ENCODE peak calls at places on chromosomes 5 and 9, in seven cellular contexts. One of them, this sample, is unnamed.

GRCh38 chr9:100011062-100011681 is 87.6 kb downstream of the ERP44 start:
- DNase-seq in choroid plexus epithelial cell: peak; percentile 85
- DNase-seq in neural progenitor cell: peak; percentile 62
- DNase-seq in stomach: no peak
- DNase-seq in heart left ventricle: no peak
- DNase-seq in upper lobe of right lung: no peak
- DNase-seq in AG09309: peak; percentile 8
- DNase-seq in this sample: no peak

GRCh38 chr5:72233835-72234234 is 86.2 kb downstream of the MRPS27 start:
- DNase-seq in neural progenitor cell: no peak
- DNase-seq in heart left ventricle: no peak
- DNase-seq in choroid plexus epithelial cell: no peak
- DNase-seq in AG09309: no peak
- DNase-seq in stomach: no peak
- DNase-seq in upper lobe of right lung: no peak
- DNase-seq in this sample: no peak

GRCh38 chr5:177537389-177538361 is 16.7 kb downstream of the FAM193B start:
- DNase-seq in neural progenitor cell: no peak
- DNase-seq in upper lobe of right lung: no peak
- DNase-seq in stomach: no peak
- DNase-seq in heart left ventricle: no peak
- DNase-seq in AG09309: peak; percentile 83
- DNase-seq in choroid plexus epithelial cell: peak; percentile 78
- DNase-seq in this sample: peak; percentile 89

GRCh38 chr9:99919930-99920329 is 13.5 kb downstream of the STX17 start:
- DNase-seq in AG09309: no peak
- DNase-seq in heart left ventricle: no peak
- DNase-seq in upper lobe of right lung: no peak
- DNase-seq in neural progenitor cell: no peak
- DNase-seq in stomach: no peak
- DNase-seq in choroid plexus epithelial cell: no peak
- DNase-seq in this sample: no peak

GRCh38 chr9:97830884-97831829 is 21.9 kb upstream of the FOXE1 start:
- DNase-seq in AG09309: no peak
- DNase-seq in choroid plexus epithelial cell: no peak
- DNase-seq in upper lobe of right lung: no peak
- DNase-seq in heart left ventricle: no peak
- DNase-seq in neural progenitor cell: no peak
- DNase-seq in stomach: no peak
- DNase-seq in this sample: no peak

GRCh38 chr9:89454498-89455355 is 43.2 kb downstream of the SEMA4D start:
- DNase-seq in AG09309: no peak
- DNase-seq in upper lobe of right lung: no peak
- DNase-seq in choroid plexus epithelial cell: no peak
- DNase-seq in heart left ventricle: no peak
- DNase-seq in neural progenitor cell: no peak
- DNase-seq in stomach: no peak
- DNase-seq in this sample: no peak

GRCh38 chr9:93123561-93124283 is 10.3 kb downstream of the NINJ1 start:
- DNase-seq in choroid plexus epithelial cell: no peak
- DNase-seq in AG09309: no peak
- DNase-seq in stomach: no peak
- DNase-seq in upper lobe of right lung: peak; percentile 47
- DNase-seq in heart left ventricle: no peak
- DNase-seq in neural progenitor cell: no peak
- DNase-seq in this sample: no peak

GRCh38 chr9:78115073-78115472 is 83.5 kb upstream of the GNAQ start:
- DNase-seq in heart left ventricle: no peak
- DNase-seq in upper lobe of right lung: no peak
- DNase-seq in choroid plexus epithelial cell: no peak
- DNase-seq in stomach: no peak
- DNase-seq in AG09309: no peak
- DNase-seq in neural progenitor cell: peak; percentile 63
- DNase-seq in this sample: no peak

GRCh38 chr9:22919423-22919822 is 472.8 kb downstream of the DMRTA1 start:
- DNase-seq in heart left ventricle: no peak
- DNase-seq in upper lobe of right lung: no peak
- DNase-seq in stomach: no peak
- DNase-seq in neural progenitor cell: no peak
- DNase-seq in AG09309: no peak
- DNase-seq in choroid plexus epithelial cell: no peak
- DNase-seq in this sample: no peak

GRCh38 chr5:57493034-57493433 is 10.4 kb upstream of the ACTBL2 start:
- DNase-seq in choroid plexus epithelial cell: no peak
- DNase-seq in heart left ventricle: no peak
- DNase-seq in AG09309: no peak
- DNase-seq in stomach: no peak
- DNase-seq in upper lobe of right lung: no peak
- DNase-seq in neural progenitor cell: no peak
- DNase-seq in this sample: no peak

GRCh38 chr9:3525088-3525835 is 539 bp downstream of the RFX3 start:
- DNase-seq in stomach: no peak
- DNase-seq in upper lobe of right lung: peak; percentile 75
- DNase-seq in heart left ventricle: no peak
- DNase-seq in choroid plexus epithelial cell: no peak
- DNase-seq in AG09309: no peak
- DNase-seq in neural progenitor cell: peak; percentile 73
- DNase-seq in this sample: no peak

GRCh38 chr5:50699737-50700136 is 33.3 kb downstream of the PARP8 start:
- DNase-seq in neural progenitor cell: no peak
- DNase-seq in heart left ventricle: no peak
- DNase-seq in choroid plexus epithelial cell: peak; percentile 18
- DNase-seq in upper lobe of right lung: no peak
- DNase-seq in stomach: no peak
- DNase-seq in AG09309: no peak
- DNase-seq in this sample: no peak

GRCh38 chr5:81838307-81838906 is 87.5 kb upstream of the SSBP2 start:
- DNase-seq in stomach: no peak
- DNase-seq in choroid plexus epithelial cell: peak; percentile 78
- DNase-seq in AG09309: peak; percentile 11
- DNase-seq in upper lobe of right lung: no peak
- DNase-seq in neural progenitor cell: peak; percentile 38
- DNase-seq in heart left ventricle: no peak
- DNase-seq in this sample: no peak

GRCh38 chr9:98411981-98412561 is 156.6 kb upstream of the TBC1D2 start:
- DNase-seq in neural progenitor cell: no peak
- DNase-seq in stomach: no peak
- DNase-seq in heart left ventricle: no peak
- DNase-seq in upper lobe of right lung: no peak
- DNase-seq in AG09309: no peak
- DNase-seq in choroid plexus epithelial cell: no peak
- DNase-seq in this sample: no peak

GRCh38 chr5:17257705-17258273 is 40.4 kb downstream of the BASP1 start:
- DNase-seq in heart left ventricle: no peak
- DNase-seq in upper lobe of right lung: no peak
- DNase-seq in choroid plexus epithelial cell: peak; percentile 50
- DNase-seq in neural progenitor cell: peak; percentile 58
- DNase-seq in AG09309: no peak
- DNase-seq in stomach: no peak
- DNase-seq in this sample: no peak

GRCh38 chr9:114900937-114901802 is 29.2 kb downstream of the TNFSF8 start:
- DNase-seq in neural progenitor cell: no peak
- DNase-seq in stomach: no peak
- DNase-seq in AG09309: no peak
- DNase-seq in choroid plexus epithelial cell: peak; percentile 58
- DNase-seq in heart left ventricle: no peak
- DNase-seq in upper lobe of right lung: no peak
- DNase-seq in this sample: peak; percentile 65

GRCh38 chr9:134612309-134612708 is 29.3 kb upstream of the COL5A1 start:
- DNase-seq in neural progenitor cell: no peak
- DNase-seq in AG09309: no peak
- DNase-seq in choroid plexus epithelial cell: no peak
- DNase-seq in upper lobe of right lung: no peak
- DNase-seq in heart left ventricle: no peak
- DNase-seq in stomach: no peak
- DNase-seq in this sample: no peak

DNA sequence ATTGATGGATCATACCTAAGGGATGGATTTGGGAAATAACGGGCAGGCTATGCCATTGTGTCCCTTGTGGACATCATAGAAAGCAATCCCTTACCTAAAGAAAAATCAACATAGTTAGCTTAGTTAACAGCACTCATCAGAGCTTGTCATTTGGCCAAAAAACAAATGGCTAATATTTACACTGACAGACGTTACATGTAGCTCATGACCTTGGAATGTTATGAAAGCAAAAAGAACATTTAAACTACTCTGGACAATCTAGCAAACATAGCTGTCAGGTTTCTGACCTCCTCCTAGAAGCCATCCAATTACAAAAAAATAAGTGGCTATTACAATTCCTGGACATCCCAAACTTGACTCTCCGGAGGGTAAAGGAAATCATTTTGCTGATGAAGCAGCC is 23.8 kb downstream of the TMEM232 start:
- DNase-seq in stomach: no peak
- DNase-seq in heart left ventricle: no peak
- DNase-seq in upper lobe of right lung: no peak
- DNase-seq in neural progenitor cell: no peak
- DNase-seq in choroid plexus epithelial cell: peak; percentile 4
- DNase-seq in AG09309: no peak
- DNase-seq in this sample: no peak
- H3K4me3 ChIP-seq in stomach: no peak overlapping the region
- H3K4me3 ChIP-seq in heart left ventricle: no peak overlapping the region
- H3K4me3 ChIP-seq in upper lobe of right lung: no peak overlapping the region
- H3K4me3 ChIP-seq in neural progenitor cell: no peak overlapping the region
- H3K4me3 ChIP-seq in choroid plexus epithelial cell: no peak overlapping the region
- H3K4me3 ChIP-seq in AG09309: no peak overlapping the region
- H3K4me3 ChIP-seq in this sample: no peak overlapping the region

GRCh38 chr9:123090198-123090896 is 56.9 kb downstream of the GPR21 start:
- DNase-seq in choroid plexus epithelial cell: no peak
- DNase-seq in stomach: no peak
- DNase-seq in heart left ventricle: no peak
- DNase-seq in neural progenitor cell: no peak
- DNase-seq in upper lobe of right lung: no peak
- DNase-seq in AG09309: no peak
- DNase-seq in this sample: peak; percentile 50

GRCh38 chr9:123093141-123093540 is 59.7 kb downstream of the GPR21 start:
- DNase-seq in stomach: no peak
- DNase-seq in upper lobe of right lung: no peak
- DNase-seq in choroid plexus epithelial cell: no peak
- DNase-seq in heart left ventricle: no peak
- DNase-seq in neural progenitor cell: no peak
- DNase-seq in AG09309: no peak
- DNase-seq in this sample: no peak

GRCh38 chr9:123089790-123090189 is 56.3 kb downstream of the GPR21 start:
- DNase-seq in choroid plexus epithelial cell: no peak
- DNase-seq in stomach: no peak
- DNase-seq in heart left ventricle: no peak
- DNase-seq in upper lobe of right lung: no peak
- DNase-seq in AG09309: no peak
- DNase-seq in neural progenitor cell: no peak
- DNase-seq in this sample: no peak

GRCh38 chr9:123090956-123091355 is 57.5 kb downstream of the GPR21 start:
- DNase-seq in choroid plexus epithelial cell: no peak
- DNase-seq in heart left ventricle: no peak
- DNase-seq in stomach: no peak
- DNase-seq in upper lobe of right lung: no peak
- DNase-seq in AG09309: no peak
- DNase-seq in neural progenitor cell: no peak
- DNase-seq in this sample: no peak

DNA sequence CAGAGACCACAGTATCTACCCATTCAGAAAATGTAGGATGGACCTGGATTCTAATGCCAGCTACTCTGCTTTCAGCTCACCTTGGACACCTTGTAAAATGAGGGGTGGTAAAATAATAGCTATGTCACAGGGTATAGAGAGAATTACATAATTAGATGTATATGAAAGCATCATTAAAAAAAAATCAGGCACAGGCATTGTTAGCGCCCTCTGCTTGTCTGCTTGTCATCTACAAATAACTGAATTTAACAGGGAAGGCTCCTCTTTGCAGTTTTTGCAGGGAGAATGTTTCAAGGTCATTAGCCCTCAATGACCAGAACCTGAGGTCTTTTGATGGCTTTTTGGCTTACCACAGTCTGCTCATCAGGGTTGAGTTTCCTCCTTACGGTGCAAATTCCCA is 58.0 kb downstream of the GPR21 start:
- DNase-seq in stomach: no peak
- DNase-seq in neural progenitor cell: no peak
- DNase-seq in AG09309: no peak
- DNase-seq in heart left ventricle: no peak
- DNase-seq in upper lobe of right lung: no peak
- DNase-seq in choroid plexus epithelial cell: no peak
- DNase-seq in this sample: no peak
- TF ChIP-seq CTCF in stomach: no peak
- TF ChIP-seq CTCF in neural progenitor cell: peak; percentile 31
- TF ChIP-seq CTCF in AG09309: peak; percentile 9
- TF ChIP-seq CTCF in heart left ventricle: no peak
- TF ChIP-seq CTCF in upper lobe of right lung: no peak
- TF ChIP-seq CTCF in choroid plexus epithelial cell: peak; percentile 48
- TF ChIP-seq CTCF in this sample: no peak

DNA sequence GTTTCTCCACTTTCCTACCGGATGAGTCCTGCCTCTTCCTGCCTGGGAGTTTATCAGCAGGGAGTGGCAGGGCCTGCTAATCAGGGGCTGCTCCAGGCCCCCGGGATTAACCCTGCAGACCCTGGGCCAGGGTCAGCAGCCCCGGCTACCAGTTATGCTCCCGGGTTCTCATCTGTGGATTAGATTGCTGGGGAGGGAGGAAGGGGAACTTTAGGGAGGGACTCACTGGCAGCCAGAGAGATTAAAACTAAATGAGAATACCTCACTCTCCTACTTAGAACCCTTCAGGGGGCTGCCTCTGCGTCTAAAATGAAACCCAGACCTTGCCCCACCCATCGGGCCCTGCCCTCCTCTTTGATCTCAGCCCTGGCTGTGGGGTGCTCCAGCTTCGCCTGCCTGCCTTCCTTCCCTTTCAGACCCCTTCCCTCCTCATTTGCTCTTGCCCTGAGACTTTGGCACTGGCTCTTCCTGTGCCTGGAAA is 130.5 kb upstream of the HAND1 start:
- DNase-seq in neural progenitor cell: peak; percentile 57
- DNase-seq in AG09309: no peak
- DNase-seq in upper lobe of right lung: no peak
- DNase-seq in choroid plexus epithelial cell: no peak
- DNase-seq in heart left ventricle: no peak
- DNase-seq in stomach: no peak
- DNase-seq in this sample: no peak
- H3K4me3 ChIP-seq in neural progenitor cell: no peak overlapping the region
- H3K4me3 ChIP-seq in AG09309: no peak overlapping the region
- H3K4me3 ChIP-seq in upper lobe of right lung: no peak overlapping the region
- H3K4me3 ChIP-seq in choroid plexus epithelial cell: no peak overlapping the region
- H3K4me3 ChIP-seq in heart left ventricle: no peak overlapping the region
- H3K4me3 ChIP-seq in stomach: no peak overlapping the region
- H3K4me3 ChIP-seq in this sample: no peak overlapping the region

DNA sequence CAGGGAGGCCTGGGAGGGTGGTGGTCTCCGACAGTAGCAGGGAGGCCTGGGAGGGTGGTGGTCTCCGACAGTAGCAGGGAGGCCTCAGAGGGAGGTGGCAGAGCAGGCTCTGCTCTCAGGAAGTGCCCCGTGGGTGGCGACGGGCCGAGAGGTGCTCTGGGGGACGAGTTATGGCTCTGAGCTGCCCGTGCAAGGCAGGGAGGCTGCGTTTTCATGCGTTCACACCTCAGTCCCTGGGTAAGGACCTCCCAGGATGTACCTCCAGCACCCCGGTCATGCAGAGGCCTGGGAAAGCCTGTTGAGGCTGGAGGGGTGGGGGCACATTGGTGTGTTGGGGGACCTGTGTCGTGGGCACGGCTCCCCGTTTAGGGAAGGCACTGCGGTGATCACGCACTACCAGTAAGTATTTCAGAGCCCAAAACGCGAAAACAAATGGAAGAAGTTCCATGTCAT is 37.4 kb upstream of the CLPTM1L start:
- DNase-seq in AG09309: no peak
- DNase-seq in stomach: no peak
- DNase-seq in upper lobe of right lung: no peak
- DNase-seq in neural progenitor cell: no peak
- DNase-seq in heart left ventricle: no peak
- DNase-seq in choroid plexus epithelial cell: no peak
- DNase-seq in this sample: no peak
- TF ChIP-seq CTCF in AG09309: no peak
- TF ChIP-seq CTCF in stomach: no peak
- TF ChIP-seq CTCF in upper lobe of right lung: no peak
- TF ChIP-seq CTCF in neural progenitor cell: no peak
- TF ChIP-seq CTCF in heart left ventricle: no peak
- TF ChIP-seq CTCF in choroid plexus epithelial cell: no peak
- TF ChIP-seq CTCF in this sample: no peak

This sample was measured in AG04449.